ENCODE peak calls at places on chromosomes 1 and 21, in four cellular contexts. One of them, this sample, is unnamed.

GRCh38 chr1:50969611-50970507 is at the start of gene CDKN2C:
- DNase-seq in HepG2: peak
- DNase-seq in GM12878: no peak
- DNase-seq in K562: peak
- DNase-seq in this sample: peak

GRCh38 chr21:31913191-31913608 is 40.4 kb downstream of the HUNK start:
- DNase-seq in HepG2: no peak
- DNase-seq in GM12878: no peak
- DNase-seq in K562: no peak
- DNase-seq in this sample: no peak

GRCh38 chr1:97332716-97333115 is 588.1 kb downstream of the DPYD start:
- DNase-seq in HepG2: no peak
- DNase-seq in GM12878: no peak
- DNase-seq in K562: no peak
- DNase-seq in this sample: no peak

GRCh38 chr1:34591751-34592629 is 162.9 kb upstream of the GJB5 start:
- DNase-seq in HepG2: peak
- DNase-seq in GM12878: peak
- DNase-seq in K562: no peak
- DNase-seq in this sample: peak

GRCh38 chr1:47616906-47617305 is 179.1 kb downstream of the FOXD2 start:
- DNase-seq in HepG2: no peak
- DNase-seq in GM12878: no peak
- DNase-seq in K562: no peak
- DNase-seq in this sample: no peak

GRCh38 chr1:12604114-12604874 is 13.7 kb downstream of the DHRS3 start:
- DNase-seq in HepG2: peak
- DNase-seq in GM12878: no peak
- DNase-seq in K562: peak
- DNase-seq in this sample: no peak

GRCh38 chr1:25797939-25798338 is 2.1 kb upstream of the SELENON start:
- DNase-seq in HepG2: peak
- DNase-seq in GM12878: no peak
- DNase-seq in K562: peak
- DNase-seq in this sample: peak

GRCh38 chr1:238469146-238469601 is 578.5 kb upstream of the ZP4 start:
- DNase-seq in HepG2: no peak
- DNase-seq in GM12878: no peak
- DNase-seq in K562: no peak
- DNase-seq in this sample: no peak

GRCh38 chr1:25204797-25205441 is 27.4 kb downstream of the SYF2 start:
- DNase-seq in HepG2: peak
- DNase-seq in GM12878: no peak
- DNase-seq in K562: peak
- DNase-seq in this sample: peak

GRCh38 chr21:42063206-42063577 is 7.9 kb upstream of the UMODL1 start:
- DNase-seq in HepG2: no peak
- DNase-seq in GM12878: peak
- DNase-seq in K562: no peak
- DNase-seq in this sample: no peak

GRCh38 chr1:67605209-67605780 is 79.7 kb upstream of the GADD45A start:
- DNase-seq in HepG2: no peak
- DNase-seq in GM12878: no peak
- DNase-seq in K562: no peak
- DNase-seq in this sample: no peak
- TF ChIP-seq TARDBP in HepG2: no peak
- TF ChIP-seq TARDBP in GM12878: no peak
- TF ChIP-seq TARDBP in K562: no peak
- TF ChIP-seq TARDBP in this sample: no peak

DNA sequence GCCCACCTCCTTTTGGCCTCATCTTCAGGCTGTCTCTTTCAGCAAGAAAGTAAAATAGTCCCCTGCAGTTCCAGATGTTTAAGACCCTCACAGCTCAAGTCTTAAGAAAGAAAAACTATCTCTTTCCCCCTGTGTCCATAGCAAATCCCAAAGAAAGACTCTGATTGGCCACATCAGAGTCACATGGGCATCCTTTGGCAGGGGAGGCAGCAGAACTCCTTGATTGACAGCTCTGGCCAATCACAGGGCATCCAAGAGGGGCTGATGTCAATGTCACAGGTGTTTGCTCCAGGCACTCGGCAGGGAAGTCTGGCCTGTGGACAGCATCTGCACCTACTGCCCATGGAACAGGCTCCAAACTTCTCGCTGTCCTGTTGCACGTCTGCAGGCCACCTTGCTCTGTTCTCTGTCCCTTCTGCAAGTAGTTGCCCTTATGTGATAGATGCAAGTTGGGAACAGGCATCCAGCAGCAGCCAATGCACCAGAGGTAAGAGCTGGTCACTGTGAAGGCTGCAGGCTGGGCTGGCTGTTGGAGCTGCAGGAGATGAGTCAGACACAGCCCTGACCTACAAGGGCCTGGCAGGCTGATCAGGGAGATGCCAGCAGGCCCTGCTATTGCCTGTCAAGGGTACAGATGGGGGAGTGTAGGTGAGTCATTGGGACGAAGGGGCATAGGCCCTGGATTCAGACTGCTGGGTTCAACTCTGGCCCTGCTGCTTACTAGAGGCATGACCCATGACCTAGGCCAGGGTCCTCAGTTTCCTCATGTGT is 96.8 kb upstream of the TMEM51 start:
- DNase-seq in HepG2: no peak
- DNase-seq in GM12878: no peak
- DNase-seq in K562: peak
- DNase-seq in this sample: no peak
- TF ChIP-seq TARDBP in HepG2: no peak
- TF ChIP-seq TARDBP in GM12878: no peak
- TF ChIP-seq TARDBP in K562: no peak
- TF ChIP-seq TARDBP in this sample: no peak

DNA sequence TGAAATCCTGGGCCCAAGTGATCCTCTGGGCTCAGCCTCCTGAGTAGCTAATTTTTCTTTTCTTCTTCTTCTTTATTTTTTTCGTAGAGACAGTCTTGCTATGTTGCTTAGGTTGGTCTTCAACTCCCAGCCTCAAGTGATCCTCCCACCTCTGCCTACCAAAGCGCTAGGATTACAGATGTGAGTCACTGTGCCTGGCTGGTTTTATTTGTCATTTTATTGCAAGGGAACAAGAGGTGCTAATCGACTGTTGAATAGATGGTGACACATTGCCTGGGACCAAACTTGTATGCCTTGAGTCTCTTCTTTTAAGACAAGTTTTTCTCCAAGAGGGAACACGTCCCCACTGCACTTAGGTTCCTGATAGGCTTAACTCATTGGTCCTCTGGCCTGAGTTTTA is 20.0 kb upstream of the KLHDC8A start:
- DNase-seq in HepG2: no peak
- DNase-seq in GM12878: no peak
- DNase-seq in K562: no peak
- DNase-seq in this sample: no peak
- TF ChIP-seq TARDBP in HepG2: no peak
- TF ChIP-seq TARDBP in GM12878: no peak
- TF ChIP-seq TARDBP in K562: no peak
- TF ChIP-seq TARDBP in this sample: no peak

GRCh38 chr1:1212780-1213152 is 1.2 kb downstream of the TNFRSF4 start:
- DNase-seq in HepG2: no peak
- DNase-seq in GM12878: no peak
- DNase-seq in K562: no peak
- DNase-seq in this sample: no peak
- TF ChIP-seq TARDBP in HepG2: no peak
- TF ChIP-seq TARDBP in GM12878: no peak
- TF ChIP-seq TARDBP in K562: no peak
- TF ChIP-seq TARDBP in this sample: no peak

DNA sequence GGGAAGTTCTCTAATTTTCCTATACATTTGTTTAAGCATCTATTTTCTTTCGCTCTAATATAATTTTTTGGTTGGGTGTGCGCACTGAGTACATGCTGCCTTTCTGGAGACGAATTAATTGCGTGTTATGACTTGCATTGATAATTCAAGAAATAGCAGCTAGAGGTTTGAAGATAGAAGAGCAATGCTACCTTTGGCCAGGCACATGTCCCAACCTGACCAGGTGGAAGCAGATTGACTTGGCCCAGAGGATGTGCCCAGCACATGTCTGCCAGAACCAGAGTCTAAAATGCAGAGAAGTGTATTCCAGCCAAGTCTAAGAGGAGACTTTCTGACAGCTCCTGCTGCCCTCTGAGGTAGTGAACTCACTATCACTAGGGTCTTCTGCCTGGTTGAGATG is 114.3 kb downstream of the SLC35F3 start:
- DNase-seq in HepG2: no peak
- DNase-seq in GM12878: no peak
- DNase-seq in K562: no peak
- DNase-seq in this sample: no peak
- TF ChIP-seq TARDBP in HepG2: no peak
- TF ChIP-seq TARDBP in GM12878: no peak
- TF ChIP-seq TARDBP in K562: no peak
- TF ChIP-seq TARDBP in this sample: no peak

GRCh38 chr1:110945626-110946025 is 18.1 kb downstream of the LRIF1 start:
- DNase-seq in HepG2: no peak
- DNase-seq in GM12878: no peak
- DNase-seq in K562: no peak
- DNase-seq in this sample: no peak

GRCh38 chr1:110948038-110948810 is 15.5 kb downstream of the LRIF1 start:
- DNase-seq in HepG2: no peak
- DNase-seq in GM12878: no peak
- DNase-seq in K562: no peak
- DNase-seq in this sample: no peak

GRCh38 chr1:110944806-110945205 is 18.9 kb downstream of the LRIF1 start:
- DNase-seq in HepG2: peak
- DNase-seq in GM12878: no peak
- DNase-seq in K562: no peak
- DNase-seq in this sample: no peak
- TF ChIP-seq TARDBP in HepG2: no peak
- TF ChIP-seq TARDBP in GM12878: no peak
- TF ChIP-seq TARDBP in K562: no peak
- TF ChIP-seq TARDBP in this sample: no peak

GRCh38 chr1:109466440-109467300 is at the start of gene SYPL2:
- DNase-seq in HepG2: no peak
- DNase-seq in GM12878: no peak
- DNase-seq in K562: peak
- DNase-seq in this sample: peak

GRCh38 chr1:109466100-109466439 is 276 bp upstream of the SYPL2 start:
- DNase-seq in HepG2: no peak
- DNase-seq in GM12878: no peak
- DNase-seq in K562: no peak
- DNase-seq in this sample: no peak

GRCh38 chr1:109470245-109470644 is 3.9 kb downstream of the SYPL2 start:
- DNase-seq in HepG2: no peak
- DNase-seq in GM12878: no peak
- DNase-seq in K562: no peak
- DNase-seq in this sample: peak

GRCh38 chr1:109468903-109469302 is 2.6 kb downstream of the SYPL2 start:
- DNase-seq in HepG2: no peak
- DNase-seq in GM12878: no peak
- DNase-seq in K562: no peak
- DNase-seq in this sample: no peak

GRCh38 chr1:109467301-109467777 is 993 bp downstream of the SYPL2 start:
- DNase-seq in HepG2: no peak
- DNase-seq in GM12878: no peak
- DNase-seq in K562: no peak
- DNase-seq in this sample: peak
- TF ChIP-seq TARDBP in HepG2: no peak
- TF ChIP-seq TARDBP in GM12878: no peak
- TF ChIP-seq TARDBP in K562: no peak
- TF ChIP-seq TARDBP in this sample: no peak

DNA sequence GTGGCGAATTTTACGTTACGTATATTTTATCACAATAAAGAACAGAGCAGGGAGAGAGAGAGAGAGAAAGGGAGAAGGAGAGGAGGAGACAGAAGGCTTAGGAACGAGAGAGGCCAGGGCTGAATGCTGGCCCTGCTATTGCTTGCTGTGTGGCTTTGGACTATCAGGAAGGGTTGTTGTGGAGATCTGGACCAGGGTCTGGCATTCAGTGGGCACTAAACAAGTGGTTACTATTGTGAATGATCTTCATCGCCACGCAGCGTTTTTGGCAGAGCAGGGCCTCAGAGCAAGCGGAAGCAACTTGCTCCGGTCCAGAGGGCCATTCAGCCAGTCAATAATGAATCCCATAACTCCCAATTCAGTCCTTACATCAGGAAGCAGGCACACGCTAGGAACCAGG is 26.4 kb downstream of the PIK3C2B start:
- DNase-seq in HepG2: no peak
- DNase-seq in GM12878: no peak
- DNase-seq in K562: no peak
- DNase-seq in this sample: no peak
- TF ChIP-seq TARDBP in HepG2: no peak
- TF ChIP-seq TARDBP in GM12878: no peak
- TF ChIP-seq TARDBP in K562: no peak
- TF ChIP-seq TARDBP in this sample: no peak

This sample was measured in HEK293T.